ENCODE peak calls at places on chromosomes 3 and 15, in five cellular contexts. B is central memory CD4-positive, alpha-beta T cell; E is AML-193; I is left cardiac atrium; J is Calu3. A is an unnamed sample.

GRCh38 chr3:31434819-31435218 is 97.9 kb upstream of the STT3B start:
- DNase-seq in B (no peak), E (no peak), I (no peak), J (no peak), A (no peak)

GRCh38 chr15:60152386-60152785 is 148.3 kb downstream of the FOXB1 start:
- DNase-seq in B (no peak), E (no peak), I (no peak), J (no peak), A (no peak)

GRCh38 chr3:142968319-142968718 is 4.8 kb upstream of the PAQR9 start:
- DNase-seq in B (no peak), E (no peak), I (no peak), J (no peak), A (no peak)

GRCh38 chr3:126284258-126284904 is 72.8 kb downstream of the KLF15 start:
- DNase-seq in B (no peak), E (no peak), I (no peak), J (no peak), A (no peak)

GRCh38 chr15:52502608-52503007 is 26.1 kb downstream of the MYO5A start:
- DNase-seq in B (no peak), E (no peak), I (no peak), J (no peak), A (no peak)

GRCh38 chr3:14988988-14989394 is 41.6 kb downstream of the NR2C2 start:
- DNase-seq in B (no peak), E (no peak), I (no peak), J (no peak), A (peak)

GRCh38 chr3:124625084-124625483 is 105.2 kb upstream of the UMPS start:
- DNase-seq in B (no peak), E (no peak), I (no peak), J (no peak), A (no peak)

GRCh38 chr15:73851679-73852078 is 21.7 kb upstream of the TBC1D21 start:
- DNase-seq in B (no peak), E (peak), I (peak), J (peak), A (no peak)

GRCh38 chr3:58167431-58168351 is 43.1 kb downstream of the DNASE1L3 start:
- DNase-seq in B (no peak), E (peak), I (peak), J (peak), A (no peak)

GRCh38 chr3:99515-99914 is 97.0 kb upstream of the CHL1 start:
- DNase-seq in B (no peak), E (no peak), I (no peak), J (no peak), A (no peak)

GRCh38 chr3:123658860-123659221 is 74.0 kb upstream of the HACD2 start:
- DNase-seq in B (no peak), E (no peak), I (no peak), J (no peak), A (no peak)

GRCh38 chr3:12235691-12236090 is 53.2 kb upstream of the PPARG start:
- DNase-seq in B (no peak), E (no peak), I (no peak), J (no peak), A (no peak)

GRCh38 chr15:67916051-67916374 is 76.2 kb upstream of the RNU6-1 start:
- DNase-seq in B (no peak), E (no peak), I (no peak), J (no peak), A (no peak)

GRCh38 chr15:49530106-49530505 is 90.5 kb downstream of the FAM227B start:
- DNase-seq in B (no peak), E (no peak), I (no peak), J (no peak), A (no peak)

GRCh38 chr15:76871930-76872329 is 33.2 kb downstream of the SCAPER start:
- DNase-seq in B (no peak), E (no peak), I (no peak), J (no peak), A (no peak)

GRCh38 chr3:40267940-40268707 is 41.4 kb upstream of the EIF1B start:
- DNase-seq in B (no peak), E (no peak), I (no peak), J (no peak), A (no peak)

GRCh38 chr3:169285057-169285990 is 378.2 kb downstream of the MECOM start:
- DNase-seq in B (no peak), E (no peak), I (no peak), J (no peak), A (no peak)

GRCh38 chr3:179719048-179719734 is 66.4 kb downstream of the USP13 start:
- DNase-seq in B (no peak), E (no peak), I (no peak), J (no peak), A (no peak)

GRCh38 chr3:107740992-107741896 is 218.5 kb downstream of the BBX start:
- DNase-seq in B (peak), E (peak), I (no peak), J (no peak), A (no peak)

GRCh38 chr3:100184960-100185566 is 70.8 kb upstream of the FILIP1L start:
- DNase-seq in B (no peak), E (peak), I (no peak), J (no peak), A (no peak)

GRCh38 chr15:89888214-89888804 is 5.5 kb downstream of the AP3S2 start:
- DNase-seq in B (no peak), E (peak), I (no peak), J (peak), A (no peak)

A was measured in GM12878.